ENCODE peak calls at places on chromosomes 4 and X, in four cellular contexts. R is brain microvascular endothelial cell, G is adrenal gland, P is colonic mucosa. S is an unnamed sample.

GRCh38 chr4:158519226-158519625 is 2.5 kb upstream of the RXFP1 start:
- DNase-seq in P (no peak), R (no peak), G (no peak), S (no peak)

GRCh38 chrX:22202251-22202650 is 70.5 kb upstream of the CBLL2 start:
- DNase-seq in P (no peak), R (no peak), G (no peak), S (no peak)

GRCh38 chrX:53445977-53446376 is 11.8 kb upstream of the HSD17B10 start:
- DNase-seq in G (peak; percentile 51), P (peak; percentile 52), R (peak; percentile 38), S (no peak)

GRCh38 chr4:103410401-103410800 is 212.3 kb upstream of the CENPE start:
- DNase-seq in G (no peak), P (no peak), R (no peak), S (no peak)

GRCh38 chr4:176709417-176709816 is 83.3 kb downstream of the VEGFC start:
- DNase-seq in P (no peak), R (peak; percentile 23), G (no peak), S (no peak)

GRCh38 chr4:184282895-184283654 is 65.4 kb upstream of the ENPP6 start:
- DNase-seq in P (peak; percentile 18), G (no peak), R (no peak), S (no peak)

GRCh38 chr4:3204021-3204431 is 44.9 kb upstream of the MSANTD1 start:
- DNase-seq in R (peak; percentile 50), G (no peak), P (no peak), S (no peak)

GRCh38 chr4:128859887-128860774 is 50.6 kb downstream of the JADE1 start:
- DNase-seq in P (no peak), G (no peak), R (no peak), S (no peak)

GRCh38 chr4:150009533-150009932 is 68.7 kb upstream of the DCLK2 start:
- DNase-seq in G (no peak), P (no peak), R (no peak), S (no peak)

GRCh38 chrX:9072281-9072680 is 38.4 kb upstream of the FAM9B start:
- DNase-seq in R (no peak), P (no peak), G (no peak), S (no peak)

GRCh38 chrX:29090811-29091210 is 503.6 kb downstream of the IL1RAPL1 start:
- DNase-seq in P (no peak), G (no peak), R (no peak), S (no peak)
- TF ChIP-seq CTCF in P (no peak), G (no peak), R (peak; percentile 30), S (no peak)

GRCh38 chr4:96170198-96170597 is 330.3 kb downstream of the PDHA2 start:
- DNase-seq in G (no peak), P (no peak), R (no peak), S (no peak)
- H3K27ac ChIP-seq in G (no peak overlapping the region), P (no peak overlapping the region), R (no peak overlapping the region), S (no peak overlapping the region)

DNA sequence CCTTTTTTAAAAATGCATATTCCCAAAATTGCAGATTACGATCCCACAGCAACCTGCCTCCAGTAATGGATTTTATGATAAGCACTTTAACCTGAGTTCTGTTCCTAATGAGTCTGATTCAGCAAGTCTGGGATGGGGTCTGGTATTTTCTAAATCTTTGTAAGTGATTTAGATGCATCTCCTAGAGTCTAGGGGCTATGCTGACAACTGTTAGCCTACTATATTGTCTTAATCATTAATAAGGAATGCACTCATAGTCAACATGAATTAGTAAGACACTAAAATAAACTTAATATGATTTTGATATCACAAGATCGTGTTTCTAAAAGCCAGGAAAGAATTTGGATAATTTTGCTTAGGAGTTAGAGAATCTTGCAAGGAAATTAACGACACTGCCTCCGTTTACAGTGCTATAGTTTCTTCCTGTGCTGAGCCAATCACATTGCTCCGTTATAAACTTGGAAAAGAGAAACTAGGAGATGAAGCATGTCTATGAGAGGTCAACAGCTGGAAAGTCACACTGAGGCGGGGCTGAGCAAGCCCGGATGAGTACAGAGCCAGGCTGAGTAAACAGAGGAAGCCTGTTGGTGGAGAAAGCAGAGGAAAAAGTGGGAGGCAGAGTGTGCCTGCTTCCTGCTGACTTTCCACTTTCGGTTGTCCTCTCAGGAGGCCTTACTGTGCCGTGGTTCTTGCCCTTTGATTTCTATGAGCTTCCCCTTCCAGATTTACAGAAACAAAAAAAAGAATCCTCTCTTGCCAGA is 5.4 kb downstream of the SCARB2 start:
- DNase-seq in R (peak; percentile 92), G (peak; percentile 83), P (peak; percentile 84), S (peak; percentile 86)
- H3K4me3 ChIP-seq in R (peak overlapping the region; percentile 20), G (no peak overlapping the region), P (no peak overlapping the region), S (peak overlapping the region; percentile 58)

DNA sequence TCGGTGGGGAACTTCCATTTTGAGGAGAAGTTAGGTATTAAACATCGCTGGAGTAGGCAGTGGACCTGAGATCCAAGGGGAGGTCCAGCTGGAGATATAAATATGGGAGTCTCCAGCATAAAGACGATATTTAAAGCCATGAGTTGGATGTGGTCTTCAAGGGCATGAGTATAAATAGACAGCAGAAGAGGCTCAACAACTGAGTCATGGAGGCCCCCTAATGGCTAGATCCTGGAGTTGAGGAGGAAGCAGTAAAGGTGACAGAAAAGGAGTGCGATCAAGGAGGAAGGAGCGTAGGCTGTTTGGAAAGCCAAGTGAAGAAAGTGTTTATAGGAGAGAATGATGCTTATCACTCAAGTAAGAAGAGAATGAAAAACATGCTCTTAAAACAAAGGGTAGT is 18.1 kb upstream of the APBB2 start:
- DNase-seq in R (peak; percentile 31), P (no peak), G (no peak), S (no peak)
- TF ChIP-seq CTCF in R (peak; percentile 63), P (no peak), G (no peak), S (no peak)

GRCh38 chrX:115560978-115561604 is at the start of gene PLS3:
- DNase-seq in R (peak; percentile 90), P (peak; percentile 84), G (peak; percentile 83), S (peak; percentile 86)
- H3K27ac ChIP-seq in R (peak within 1 kb of the TSS; percentile 87), P (peak within 1 kb of the TSS; percentile 65), G (peak within 1 kb of the TSS; percentile 65), S (peak within 1 kb of the TSS; percentile 95)

DNA sequence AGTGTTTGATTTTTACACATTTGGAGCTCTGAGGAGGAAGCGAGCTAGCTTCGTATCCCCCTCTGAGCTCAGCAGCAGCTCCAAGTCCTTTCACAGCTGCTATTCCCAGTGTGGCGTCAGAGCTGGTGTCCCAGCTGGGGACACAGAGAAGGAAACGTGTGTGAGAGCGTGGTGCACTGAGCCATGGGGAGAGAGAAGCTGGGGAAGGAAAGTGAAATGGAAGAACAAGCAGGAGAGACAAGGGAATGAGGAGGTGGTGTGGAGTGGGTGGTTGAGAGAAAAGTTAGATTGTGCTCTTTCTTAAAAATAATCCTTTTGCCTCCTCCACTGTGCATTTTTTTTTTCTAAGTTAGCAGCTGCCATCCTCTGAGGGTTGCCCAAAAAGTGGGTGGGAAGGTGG is 79.5 kb upstream of the SLC4A4 start:
- DNase-seq in R (no peak), G (no peak), P (no peak), S (no peak)
- H3K4me3 ChIP-seq in R (no peak overlapping the region), G (no peak overlapping the region), P (no peak overlapping the region), S (no peak overlapping the region)

DNA sequence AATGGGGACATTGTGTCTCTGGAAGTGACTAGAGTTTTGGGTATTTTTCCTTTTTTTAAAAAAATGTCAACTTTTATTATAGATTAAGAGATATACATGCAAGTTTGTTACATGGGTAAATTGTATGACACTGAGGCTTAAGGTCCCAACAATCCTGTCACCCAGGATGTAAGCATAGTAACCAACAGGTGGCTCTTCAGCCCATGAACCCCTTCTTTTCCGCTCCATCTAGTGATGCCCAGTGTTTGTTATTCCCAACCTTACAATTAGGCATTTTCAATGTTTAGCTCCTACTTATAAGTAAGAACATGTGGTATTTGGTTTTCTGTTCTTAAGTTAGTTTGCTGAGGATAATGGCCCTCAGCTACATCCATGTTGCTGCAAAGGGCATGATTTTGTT is 102.7 kb downstream of the GRID2 start:
- DNase-seq in R (no peak), P (no peak), G (no peak), S (no peak)
- TF ChIP-seq CTCF in R (no peak), P (no peak), G (no peak), S (no peak)

GRCh38 chr4:26218677-26219181 is 102.1 kb upstream of the RBPJ start:
- DNase-seq in P (no peak), G (no peak), R (no peak), S (no peak)
- H3K27ac ChIP-seq in P (peak overlapping the region; percentile 0), G (no peak overlapping the region), R (no peak overlapping the region), S (no peak overlapping the region)

GRCh38 chr4:88823058-88823919 is 125.7 kb upstream of the NAP1L5 start:
- DNase-seq in P (peak; percentile 93), G (peak; percentile 89), R (peak; percentile 97), S (peak; percentile 94)

GRCh38 chr4:88820723-88821368 is 123.2 kb upstream of the NAP1L5 start:
- DNase-seq in R (no peak), P (no peak), G (no peak), S (no peak)

GRCh38 chr4:88822034-88822433 is 124.4 kb upstream of the NAP1L5 start:
- DNase-seq in P (no peak), R (no peak), G (no peak), S (no peak)

GRCh38 chr4:88817740-88818139 is 120.1 kb upstream of the NAP1L5 start:
- DNase-seq in G (no peak), P (no peak), R (no peak), S (no peak)

GRCh38 chr4:88818650-88819470 is 121.2 kb upstream of the NAP1L5 start:
- DNase-seq in P (peak; percentile 69), G (peak; percentile 54), R (peak; percentile 46), S (no peak)
- H3K4me3 ChIP-seq in P (no peak overlapping the region), G (no peak overlapping the region), R (no peak overlapping the region), S (no peak overlapping the region)

DNA sequence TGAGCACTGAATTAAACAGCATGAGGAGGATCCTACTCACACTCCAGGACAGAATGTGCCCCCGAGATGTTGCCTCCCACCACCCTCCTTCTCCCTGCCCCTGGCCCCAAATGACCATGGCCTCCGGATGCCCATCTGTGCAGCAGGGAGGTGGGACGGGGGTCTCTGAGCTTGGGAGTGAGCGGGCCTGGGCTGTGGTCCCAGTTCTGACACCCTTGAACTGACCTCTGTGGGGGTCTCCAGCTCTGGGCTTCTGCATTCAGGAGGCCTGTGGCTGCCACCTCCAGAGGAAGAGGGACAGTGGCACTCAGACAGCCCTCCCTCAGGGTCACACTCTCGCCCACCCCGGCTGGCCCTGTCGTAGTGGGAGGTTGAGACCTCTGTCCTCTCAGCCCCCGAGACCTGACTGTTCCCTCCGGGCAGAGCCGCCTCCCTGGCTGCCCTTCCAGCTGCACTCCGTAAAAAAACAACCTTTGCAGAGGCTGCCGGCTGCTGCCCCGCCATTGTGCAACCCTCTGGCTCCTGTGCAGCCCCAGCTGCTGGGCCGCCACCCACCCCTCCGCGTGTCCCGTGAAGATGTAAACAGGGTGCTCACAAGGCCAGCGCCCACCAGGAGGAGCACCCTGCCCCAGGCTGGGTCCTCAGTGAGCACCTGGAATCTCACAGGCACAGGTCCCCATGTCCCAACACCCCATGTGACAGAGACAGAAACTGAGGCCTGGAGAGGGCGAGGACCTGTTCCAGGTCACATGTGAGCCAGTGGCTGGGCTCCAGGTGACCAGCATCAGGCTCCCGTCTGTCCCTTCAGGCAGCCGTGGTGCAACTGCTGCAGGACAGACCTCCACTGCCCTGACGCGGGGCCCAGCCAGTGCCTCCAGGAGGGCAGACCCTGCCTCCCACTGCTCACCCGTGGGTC is 39.6 kb downstream of the HTRA3 start:
- DNase-seq in R (no peak), P (peak; percentile 33), G (no peak), S (no peak)
- TF ChIP-seq CTCF in R (peak; percentile 18), P (no peak), G (no peak), S (no peak)

S was measured in coronary artery.